ENCODE peak calls at places on chromosome 5, in ten cellular contexts. One of them, this sample, is unnamed. For H3K9me3, the result is how much of the 10 kb centered on the place peaks cover.

GRCh38 chr5:68315679-68316271 is 100.2 kb downstream of the PIK3R1 start:
- DNase-seq in hepatocyte: peak
- DNase-seq in suprapubic skin: no peak
- DNase-seq in fibroblast of lung: no peak
- DNase-seq in pancreas: no peak
- DNase-seq in ovary: no peak
- DNase-seq in body of pancreas: no peak
- DNase-seq in Panc1: no peak
- DNase-seq in PC-9: no peak
- DNase-seq in gastrocnemius medialis: no peak
- DNase-seq in this sample: no peak

GRCh38 chr5:135944967-135945560 is 9.7 kb downstream of the LECT2 start:
- DNase-seq in hepatocyte: peak
- DNase-seq in suprapubic skin: no peak
- DNase-seq in fibroblast of lung: peak
- DNase-seq in pancreas: no peak
- DNase-seq in ovary: peak
- DNase-seq in body of pancreas: peak
- DNase-seq in Panc1: peak
- DNase-seq in PC-9: peak
- DNase-seq in gastrocnemius medialis: peak
- DNase-seq in this sample: peak

GRCh38 chr5:126680215-126680817 is 79.6 kb downstream of the PHAX start:
- DNase-seq in hepatocyte: peak
- DNase-seq in suprapubic skin: no peak
- DNase-seq in fibroblast of lung: no peak
- DNase-seq in pancreas: no peak
- DNase-seq in ovary: no peak
- DNase-seq in body of pancreas: no peak
- DNase-seq in Panc1: no peak
- DNase-seq in PC-9: no peak
- DNase-seq in gastrocnemius medialis: no peak
- DNase-seq in this sample: peak

GRCh38 chr5:96391921-96392320 is 41.1 kb downstream of the PCSK1 start:
- DNase-seq in hepatocyte: no peak
- DNase-seq in suprapubic skin: no peak
- DNase-seq in fibroblast of lung: no peak
- DNase-seq in pancreas: no peak
- DNase-seq in ovary: no peak
- DNase-seq in body of pancreas: no peak
- DNase-seq in Panc1: no peak
- DNase-seq in PC-9: no peak
- DNase-seq in gastrocnemius medialis: no peak
- DNase-seq in this sample: no peak

GRCh38 chr5:55062039-55062779 is 38.2 kb downstream of the GZMK start:
- DNase-seq in hepatocyte: no peak
- DNase-seq in suprapubic skin: no peak
- DNase-seq in fibroblast of lung: no peak
- DNase-seq in pancreas: no peak
- DNase-seq in ovary: no peak
- DNase-seq in body of pancreas: no peak
- DNase-seq in Panc1: no peak
- DNase-seq in PC-9: no peak
- DNase-seq in gastrocnemius medialis: no peak
- DNase-seq in this sample: no peak

GRCh38 chr5:82147860-82148573 is 130.1 kb downstream of the RPS23 start:
- DNase-seq in hepatocyte: peak
- DNase-seq in suprapubic skin: no peak
- DNase-seq in fibroblast of lung: peak
- DNase-seq in pancreas: no peak
- DNase-seq in ovary: no peak
- DNase-seq in body of pancreas: no peak
- DNase-seq in Panc1: no peak
- DNase-seq in PC-9: no peak
- DNase-seq in gastrocnemius medialis: peak
- DNase-seq in this sample: peak

GRCh38 chr5:73545403-73545779 is 20.0 kb downstream of the ANKRA2 start:
- DNase-seq in hepatocyte: no peak
- DNase-seq in suprapubic skin: no peak
- DNase-seq in fibroblast of lung: no peak
- DNase-seq in pancreas: no peak
- DNase-seq in ovary: no peak
- DNase-seq in body of pancreas: no peak
- DNase-seq in Panc1: no peak
- DNase-seq in PC-9: no peak
- DNase-seq in gastrocnemius medialis: no peak
- DNase-seq in this sample: no peak

GRCh38 chr5:88707216-88707965 is 175.6 kb downstream of the MEF2C start:
- DNase-seq in hepatocyte: no peak
- DNase-seq in suprapubic skin: no peak
- DNase-seq in fibroblast of lung: no peak
- DNase-seq in pancreas: no peak
- DNase-seq in ovary: no peak
- DNase-seq in body of pancreas: no peak
- DNase-seq in Panc1: no peak
- DNase-seq in PC-9: no peak
- DNase-seq in gastrocnemius medialis: no peak
- DNase-seq in this sample: no peak

GRCh38 chr5:167143726-167144125 is 1147.7 kb upstream of the WWC1 start:
- DNase-seq in hepatocyte: no peak
- DNase-seq in suprapubic skin: no peak
- DNase-seq in fibroblast of lung: no peak
- DNase-seq in pancreas: no peak
- DNase-seq in ovary: no peak
- DNase-seq in body of pancreas: no peak
- DNase-seq in Panc1: no peak
- DNase-seq in PC-9: no peak
- DNase-seq in gastrocnemius medialis: no peak
- DNase-seq in this sample: no peak

GRCh38 chr5:105735704-105736103 is 1935.0 kb downstream of the EFNA5 start:
- DNase-seq in hepatocyte: no peak
- DNase-seq in suprapubic skin: no peak
- DNase-seq in fibroblast of lung: peak
- DNase-seq in pancreas: no peak
- DNase-seq in ovary: no peak
- DNase-seq in body of pancreas: no peak
- DNase-seq in Panc1: no peak
- DNase-seq in PC-9: no peak
- DNase-seq in gastrocnemius medialis: no peak
- DNase-seq in this sample: no peak

GRCh38 chr5:11329676-11330075 is 568.6 kb upstream of the DAP start:
- DNase-seq in hepatocyte: no peak
- DNase-seq in suprapubic skin: no peak
- DNase-seq in fibroblast of lung: no peak
- DNase-seq in pancreas: no peak
- DNase-seq in ovary: no peak
- DNase-seq in body of pancreas: no peak
- DNase-seq in Panc1: no peak
- DNase-seq in PC-9: no peak
- DNase-seq in gastrocnemius medialis: no peak
- DNase-seq in this sample: peak

DNA sequence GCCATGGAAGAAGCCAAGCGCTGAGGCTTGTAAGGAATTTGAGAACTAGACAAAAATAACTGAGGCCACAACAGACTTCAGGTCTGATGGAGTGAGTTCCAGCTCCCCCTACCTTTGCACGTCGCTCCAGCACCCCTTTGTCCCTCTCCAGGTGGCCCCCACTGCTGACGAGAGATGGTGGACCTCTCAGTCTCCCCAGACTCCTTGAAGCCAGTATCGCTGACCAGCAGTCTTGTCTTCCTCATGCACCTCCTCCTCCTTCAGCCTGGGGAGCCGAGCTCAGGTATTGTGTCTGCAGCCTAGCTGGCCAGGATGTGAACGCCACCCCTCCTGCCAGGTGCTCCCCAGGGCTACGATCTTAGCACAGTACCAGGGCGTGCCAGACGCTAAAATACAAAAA is 5.2 kb downstream of the BTNL9 start:
- DNase-seq in hepatocyte: no peak
- DNase-seq in suprapubic skin: no peak
- DNase-seq in fibroblast of lung: no peak
- DNase-seq in pancreas: no peak
- DNase-seq in ovary: no peak
- DNase-seq in body of pancreas: no peak
- DNase-seq in Panc1: no peak
- DNase-seq in PC-9: no peak
- DNase-seq in gastrocnemius medialis: no peak
- DNase-seq in this sample: no peak
- H3K27ac ChIP-seq in hepatocyte: no peak
- H3K27ac ChIP-seq in suprapubic skin: peak
- H3K27ac ChIP-seq in fibroblast of lung: no peak
- H3K27ac ChIP-seq in pancreas: no peak
- H3K27ac ChIP-seq in ovary: no peak
- H3K27ac ChIP-seq in body of pancreas: no peak
- H3K27ac ChIP-seq in Panc1: peak
- H3K27ac ChIP-seq in PC-9: no peak
- H3K27ac ChIP-seq in gastrocnemius medialis: peak
- H3K27ac ChIP-seq in this sample: no peak

DNA sequence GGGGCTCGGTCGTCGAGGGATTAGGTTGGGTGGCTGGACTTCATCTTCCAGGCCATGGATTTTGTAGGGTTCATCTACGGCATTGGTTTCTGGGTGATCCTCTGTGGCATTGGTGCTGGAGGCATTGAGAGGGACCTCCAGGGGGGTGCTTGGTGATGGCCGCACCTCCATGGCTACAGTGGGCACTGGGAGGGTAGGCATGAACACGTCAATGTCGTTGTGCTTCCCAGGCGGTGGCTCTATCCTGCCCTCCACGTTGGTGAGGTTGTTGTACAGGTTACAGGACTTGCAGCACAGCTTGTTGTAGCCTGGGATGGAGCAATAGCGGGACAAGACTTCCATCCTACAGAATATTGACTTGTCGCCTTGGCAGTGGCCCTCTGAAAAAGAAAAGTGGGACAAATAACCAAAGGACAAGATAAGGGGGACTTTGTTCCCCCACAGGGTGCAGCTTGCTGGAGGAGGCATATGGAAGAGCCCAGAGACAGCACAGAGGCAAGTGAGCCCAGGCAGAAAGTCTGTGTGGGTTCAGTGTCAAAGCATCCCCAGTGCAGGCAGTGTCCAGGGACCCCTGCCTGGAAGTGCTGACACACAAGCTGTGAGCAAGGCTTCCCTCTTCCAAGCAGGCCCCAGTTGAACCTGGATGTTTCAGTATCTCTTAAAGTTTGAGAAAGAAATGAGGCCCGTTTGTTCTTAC is 53.9 kb downstream of the ZNF354C start:
- DNase-seq in hepatocyte: no peak
- DNase-seq in suprapubic skin: peak
- DNase-seq in fibroblast of lung: no peak
- DNase-seq in pancreas: no peak
- DNase-seq in ovary: no peak
- DNase-seq in body of pancreas: no peak
- DNase-seq in Panc1: no peak
- DNase-seq in PC-9: no peak
- DNase-seq in gastrocnemius medialis: no peak
- DNase-seq in this sample: no peak
- H3K9me3 ChIP-seq in hepatocyte: under half
- H3K9me3 ChIP-seq in suprapubic skin: under half
- H3K9me3 ChIP-seq in fibroblast of lung: under half
- H3K9me3 ChIP-seq in pancreas: under half
- H3K9me3 ChIP-seq in ovary: under half
- H3K9me3 ChIP-seq in body of pancreas: under half
- H3K9me3 ChIP-seq in Panc1: under half
- H3K9me3 ChIP-seq in PC-9: under half
- H3K9me3 ChIP-seq in gastrocnemius medialis: under half
- H3K9me3 ChIP-seq in this sample: under half

GRCh38 chr5:112245616-112246015 is 173.5 kb downstream of the EPB41L4A start:
- DNase-seq in hepatocyte: no peak
- DNase-seq in suprapubic skin: no peak
- DNase-seq in fibroblast of lung: no peak
- DNase-seq in pancreas: no peak
- DNase-seq in ovary: no peak
- DNase-seq in body of pancreas: no peak
- DNase-seq in Panc1: no peak
- DNase-seq in PC-9: no peak
- DNase-seq in gastrocnemius medialis: no peak
- DNase-seq in this sample: no peak
- TF ChIP-seq CTCF in hepatocyte: no peak
- TF ChIP-seq CTCF in suprapubic skin: no peak
- TF ChIP-seq CTCF in fibroblast of lung: no peak
- TF ChIP-seq CTCF in pancreas: no peak
- TF ChIP-seq CTCF in ovary: no peak
- TF ChIP-seq CTCF in body of pancreas: no peak
- TF ChIP-seq CTCF in Panc1: no peak
- TF ChIP-seq CTCF in PC-9: no peak
- TF ChIP-seq CTCF in gastrocnemius medialis: no peak
- TF ChIP-seq CTCF in this sample: no peak

GRCh38 chr5:6222899-6223298 is 155.4 kb downstream of the MED10 start:
- DNase-seq in hepatocyte: no peak
- DNase-seq in suprapubic skin: no peak
- DNase-seq in fibroblast of lung: no peak
- DNase-seq in pancreas: no peak
- DNase-seq in ovary: no peak
- DNase-seq in body of pancreas: no peak
- DNase-seq in Panc1: no peak
- DNase-seq in PC-9: no peak
- DNase-seq in gastrocnemius medialis: no peak
- DNase-seq in this sample: no peak
- H3K27ac ChIP-seq in hepatocyte: no peak
- H3K27ac ChIP-seq in suprapubic skin: no peak
- H3K27ac ChIP-seq in fibroblast of lung: no peak
- H3K27ac ChIP-seq in pancreas: no peak
- H3K27ac ChIP-seq in ovary: no peak
- H3K27ac ChIP-seq in body of pancreas: no peak
- H3K27ac ChIP-seq in Panc1: no peak
- H3K27ac ChIP-seq in PC-9: no peak
- H3K27ac ChIP-seq in gastrocnemius medialis: no peak
- H3K27ac ChIP-seq in this sample: no peak

GRCh38 chr5:147426928-147427327 is 82.9 kb downstream of the DPYSL3 start:
- DNase-seq in hepatocyte: no peak
- DNase-seq in suprapubic skin: no peak
- DNase-seq in fibroblast of lung: no peak
- DNase-seq in pancreas: no peak
- DNase-seq in ovary: no peak
- DNase-seq in body of pancreas: no peak
- DNase-seq in Panc1: no peak
- DNase-seq in PC-9: no peak
- DNase-seq in gastrocnemius medialis: no peak
- DNase-seq in this sample: no peak
- H3K9me3 ChIP-seq in hepatocyte: under half
- H3K9me3 ChIP-seq in suprapubic skin: under half
- H3K9me3 ChIP-seq in fibroblast of lung: under half
- H3K9me3 ChIP-seq in pancreas: under half
- H3K9me3 ChIP-seq in ovary: under half
- H3K9me3 ChIP-seq in body of pancreas: under half
- H3K9me3 ChIP-seq in Panc1: under half
- H3K9me3 ChIP-seq in PC-9: under half
- H3K9me3 ChIP-seq in gastrocnemius medialis: under half
- H3K9me3 ChIP-seq in this sample: under half

GRCh38 chr5:121967187-121967586 is 5.4 kb downstream of the SRFBP1 start:
- DNase-seq in hepatocyte: no peak
- DNase-seq in suprapubic skin: no peak
- DNase-seq in fibroblast of lung: peak
- DNase-seq in pancreas: no peak
- DNase-seq in ovary: no peak
- DNase-seq in body of pancreas: no peak
- DNase-seq in Panc1: no peak
- DNase-seq in PC-9: no peak
- DNase-seq in gastrocnemius medialis: no peak
- DNase-seq in this sample: no peak
- TF ChIP-seq CTCF in hepatocyte: peak
- TF ChIP-seq CTCF in suprapubic skin: no peak
- TF ChIP-seq CTCF in fibroblast of lung: peak
- TF ChIP-seq CTCF in pancreas: no peak
- TF ChIP-seq CTCF in ovary: peak
- TF ChIP-seq CTCF in body of pancreas: no peak
- TF ChIP-seq CTCF in Panc1: peak
- TF ChIP-seq CTCF in PC-9: peak
- TF ChIP-seq CTCF in gastrocnemius medialis: no peak
- TF ChIP-seq CTCF in this sample: peak

This sample was measured in cardiac muscle cell.